ENCODE peak calls at places on chromosome 7, in eight cellular contexts. I is tibial artery; U is nephron progenitor cell; T is stimulated activated naive CD8-positive, alpha-beta T cell treated with anti-CD3 and anti-CD28 coated beads, Interleukin-15, Interleukin-2, amounts not matched to agents 100 U/mL and 50 U/mL, for 24 hours; F is SW 1271; C is fibroblast of the conjunctiva; A is Daoy; O is EL. E is an unnamed sample.

GRCh38 chr7:108246227-108246837 is 116.2 kb upstream of the LAMB4 start:
- DNase-seq in I (no peak), U (peak), T (no peak), F (peak), C (peak), A (peak), O (peak), E (peak)

GRCh38 chr7:3020416-3020815 is 23.3 kb downstream of the CARD11 start:
- DNase-seq in I (no peak), U (no peak), T (no peak), F (no peak), C (no peak), A (no peak), O (no peak), E (no peak)

GRCh38 chr7:1053002-1053411 is 8.7 kb downstream of the GPR146 start:
- DNase-seq in I (peak), U (no peak), T (no peak), F (no peak), C (no peak), A (no peak), O (no peak), E (no peak)

GRCh38 chr7:66460921-66461361 is 167.7 kb upstream of the KCTD7 start:
- DNase-seq in I (no peak), U (no peak), T (no peak), F (no peak), C (no peak), A (no peak), O (no peak), E (no peak)

GRCh38 chr7:32588657-32589056 is 93.4 kb downstream of the AVL9 start:
- DNase-seq in I (no peak), U (no peak), T (peak), F (peak), C (peak), A (peak), O (peak), E (no peak)

GRCh38 chr7:97145068-97145467 is 27.6 kb downstream of the SDHAF3 start:
- DNase-seq in I (no peak), U (no peak), T (no peak), F (peak), C (peak), A (no peak), O (peak), E (no peak)

GRCh38 chr7:151818674-151819519 is 58.0 kb downstream of the PRKAG2 start:
- DNase-seq in I (no peak), U (no peak), T (no peak), F (no peak), C (no peak), A (no peak), O (no peak), E (peak)

GRCh38 chr7:27143022-27143949 is at the start of gene HOXA5:
- DNase-seq in I (peak), U (peak), T (no peak), F (peak), C (no peak), A (peak), O (peak), E (no peak)

GRCh38 chr7:108384721-108385483 is 71.3 kb downstream of the NRCAM start:
- DNase-seq in I (no peak), U (no peak), T (no peak), F (no peak), C (no peak), A (no peak), O (no peak), E (no peak)

GRCh38 chr7:47349401-47349800 is 232.5 kb downstream of the TNS3 start:
- DNase-seq in I (no peak), U (no peak), T (no peak), F (no peak), C (no peak), A (no peak), O (no peak), E (no peak)

GRCh38 chr7:17907014-17907413 is 33.3 kb downstream of the SNX13 start:
- DNase-seq in I (no peak), U (no peak), T (no peak), F (no peak), C (no peak), A (no peak), O (peak), E (no peak)

GRCh38 chr7:150910996-150911422 is 58.7 kb downstream of the AOC1 start:
- DNase-seq in I (no peak), U (no peak), T (no peak), F (no peak), C (no peak), A (no peak), O (no peak), E (no peak)

GRCh38 chr7:24501452-24502134 is 71.7 kb upstream of the PALS2 start:
- DNase-seq in I (no peak), U (no peak), T (no peak), F (no peak), C (no peak), A (no peak), O (no peak), E (no peak)

GRCh38 chr7:146768941-146769340 is 652.3 kb downstream of the CNTNAP2 start:
- DNase-seq in I (no peak), U (no peak), T (no peak), F (no peak), C (no peak), A (no peak), O (no peak), E (no peak)

GRCh38 chr7:1646957-1647891 is 22.9 kb upstream of the ELFN1 start:
- DNase-seq in I (peak), U (peak), T (no peak), F (no peak), C (no peak), A (no peak), O (no peak), E (no peak)

GRCh38 chr7:131507592-131508331 is 48.7 kb downstream of the PODXL start:
- DNase-seq in I (peak), U (peak), T (peak), F (peak), C (peak), A (peak), O (peak), E (peak)

GRCh38 chr7:98284335-98285036 is 3.0 kb downstream of the BRI3 start:
- DNase-seq in I (peak), U (no peak), T (no peak), F (peak), C (peak), A (peak), O (peak), E (peak)

GRCh38 chr7:96952974-96953391 is 52.4 kb upstream of the DLX6 start:
- DNase-seq in I (no peak), U (no peak), T (no peak), F (no peak), C (no peak), A (peak), O (peak), E (no peak)

GRCh38 chr7:116698930-116699722 is 27.1 kb downstream of the MET start:
- DNase-seq in I (no peak), U (no peak), T (no peak), F (no peak), C (no peak), A (no peak), O (no peak), E (no peak)

GRCh38 chr7:74479066-74479781 is 25.5 kb downstream of the GTF2IRD1 start:
- DNase-seq in I (peak), U (peak), T (no peak), F (no peak), C (no peak), A (peak), O (peak), E (peak)

GRCh38 chr7:4931932-4932331 is 27.1 kb downstream of the MMD2 start:
- DNase-seq in I (no peak), U (peak), T (peak), F (peak), C (no peak), A (peak), O (no peak), E (peak)

GRCh38 chr7:94980418-94981142 is 73.2 kb downstream of the PPP1R9A start:
- DNase-seq in I (no peak), U (no peak), T (no peak), F (no peak), C (no peak), A (no peak), O (no peak), E (no peak)

GRCh38 chr7:35596061-35596460 is 98.9 kb downstream of the HERPUD2 start:
- DNase-seq in I (no peak), U (no peak), T (no peak), F (peak), C (peak), A (peak), O (peak), E (no peak)

GRCh38 chr7:71132521-71133231 is 732 bp downstream of the GALNT17 start:
- DNase-seq in I (no peak), U (peak), T (no peak), F (no peak), C (no peak), A (no peak), O (no peak), E (no peak)

GRCh38 chr7:105487559-105488218 is 34.4 kb downstream of the PUS7 start:
- DNase-seq in I (peak), U (no peak), T (no peak), F (peak), C (peak), A (peak), O (peak), E (peak)

GRCh38 chr7:140645166-140645565 is 4.6 kb upstream of the DENND2A start:
- DNase-seq in I (peak), U (no peak), T (peak), F (no peak), C (no peak), A (no peak), O (no peak), E (no peak)

GRCh38 chr7:17274551-17275245 is 23.8 kb upstream of the AHR start:
- DNase-seq in I (no peak), U (no peak), T (no peak), F (peak), C (no peak), A (peak), O (peak), E (peak)

GRCh38 chr7:18494821-18495408 is 634 bp upstream of the HDAC9 start:
- DNase-seq in I (no peak), U (no peak), T (peak), F (no peak), C (no peak), A (peak), O (no peak), E (no peak)

GRCh38 chr7:40498933-40499332 is 364.1 kb downstream of the SUGCT start:
- DNase-seq in I (no peak), U (no peak), T (no peak), F (no peak), C (no peak), A (no peak), O (no peak), E (no peak)

GRCh38 chr7:91892099-91892788 is 11.7 kb upstream of the MTERF1 start:
- DNase-seq in I (no peak), U (no peak), T (no peak), F (no peak), C (no peak), A (no peak), O (no peak), E (no peak)

GRCh38 chr7:134720091-134720935 is 59.1 kb upstream of the CALD1 start:
- DNase-seq in I (no peak), U (no peak), T (no peak), F (no peak), C (no peak), A (no peak), O (no peak), E (no peak)

GRCh38 chr7:114047889-114048288 is 129.1 kb upstream of the PPP1R3A start:
- DNase-seq in I (no peak), U (no peak), T (no peak), F (no peak), C (peak), A (peak), O (peak), E (no peak)